ENCODE peak calls at places on chromosomes 2 and 18, in ten cellular contexts. One of them, this sample, is unnamed.

GRCh38 chr18:48940854-48941531 is 9.8 kb downstream of the SMAD7 start:
- DNase-seq in fibroblast of gingiva: no peak
- DNase-seq in A549: no peak
- DNase-seq in RWPE1: no peak
- DNase-seq in AML-193: no peak
- DNase-seq in stimulated activated CD8-positive, alpha-beta memory T cell treated with anti-CD3 and anti-CD28 coated beads, Interleukin-4, amount 100 ng/mL, for 4 hours: peak
- DNase-seq in activated gamma-delta T cell treated with anti-CD3 and anti-CD28 coated beads, Interleukin-2, amount 50 U/mL, for 16 hours: peak
- DNase-seq in OCI-LY7: no peak
- DNase-seq in Caki2: no peak
- DNase-seq in effector memory CD4-positive, alpha-beta T cell: peak
- DNase-seq in this sample: peak

GRCh38 chr2:206531996-206532543 is 88.7 kb downstream of the ADAM23 start:
- DNase-seq in activated gamma-delta T cell treated with anti-CD3 and anti-CD28 coated beads, Interleukin-2, amount 50 U/mL, for 16 hours: no peak
- DNase-seq in A549: no peak
- DNase-seq in OCI-LY7: no peak
- DNase-seq in fibroblast of gingiva: no peak
- DNase-seq in effector memory CD4-positive, alpha-beta T cell: no peak
- DNase-seq in Caki2: no peak
- DNase-seq in stimulated activated CD8-positive, alpha-beta memory T cell treated with anti-CD3 and anti-CD28 coated beads, Interleukin-4, amount 100 ng/mL, for 4 hours: no peak
- DNase-seq in RWPE1: no peak
- DNase-seq in AML-193: no peak
- DNase-seq in this sample: no peak

GRCh38 chr2:215903208-215903607 is 110.1 kb downstream of the MREG start:
- DNase-seq in OCI-LY7: no peak
- DNase-seq in AML-193: no peak
- DNase-seq in stimulated activated CD8-positive, alpha-beta memory T cell treated with anti-CD3 and anti-CD28 coated beads, Interleukin-4, amount 100 ng/mL, for 4 hours: no peak
- DNase-seq in fibroblast of gingiva: peak
- DNase-seq in Caki2: no peak
- DNase-seq in effector memory CD4-positive, alpha-beta T cell: no peak
- DNase-seq in A549: no peak
- DNase-seq in RWPE1: no peak
- DNase-seq in activated gamma-delta T cell treated with anti-CD3 and anti-CD28 coated beads, Interleukin-2, amount 50 U/mL, for 16 hours: no peak
- DNase-seq in this sample: no peak

GRCh38 chr2:32743480-32744236 is 115.8 kb downstream of the TTC27 start:
- DNase-seq in effector memory CD4-positive, alpha-beta T cell: no peak
- DNase-seq in AML-193: no peak
- DNase-seq in stimulated activated CD8-positive, alpha-beta memory T cell treated with anti-CD3 and anti-CD28 coated beads, Interleukin-4, amount 100 ng/mL, for 4 hours: no peak
- DNase-seq in Caki2: no peak
- DNase-seq in activated gamma-delta T cell treated with anti-CD3 and anti-CD28 coated beads, Interleukin-2, amount 50 U/mL, for 16 hours: no peak
- DNase-seq in A549: no peak
- DNase-seq in fibroblast of gingiva: no peak
- DNase-seq in RWPE1: no peak
- DNase-seq in OCI-LY7: no peak
- DNase-seq in this sample: no peak

GRCh38 chr2:25250331-25251031 is 82.1 kb upstream of the POMC start:
- DNase-seq in activated gamma-delta T cell treated with anti-CD3 and anti-CD28 coated beads, Interleukin-2, amount 50 U/mL, for 16 hours: no peak
- DNase-seq in fibroblast of gingiva: no peak
- DNase-seq in AML-193: no peak
- DNase-seq in stimulated activated CD8-positive, alpha-beta memory T cell treated with anti-CD3 and anti-CD28 coated beads, Interleukin-4, amount 100 ng/mL, for 4 hours: no peak
- DNase-seq in OCI-LY7: no peak
- DNase-seq in RWPE1: peak
- DNase-seq in A549: no peak
- DNase-seq in effector memory CD4-positive, alpha-beta T cell: no peak
- DNase-seq in Caki2: no peak
- DNase-seq in this sample: no peak

GRCh38 chr2:71563872-71564271 is 110.5 kb downstream of the DYSF start:
- DNase-seq in activated gamma-delta T cell treated with anti-CD3 and anti-CD28 coated beads, Interleukin-2, amount 50 U/mL, for 16 hours: no peak
- DNase-seq in fibroblast of gingiva: no peak
- DNase-seq in AML-193: no peak
- DNase-seq in stimulated activated CD8-positive, alpha-beta memory T cell treated with anti-CD3 and anti-CD28 coated beads, Interleukin-4, amount 100 ng/mL, for 4 hours: no peak
- DNase-seq in A549: no peak
- DNase-seq in Caki2: no peak
- DNase-seq in RWPE1: no peak
- DNase-seq in OCI-LY7: no peak
- DNase-seq in effector memory CD4-positive, alpha-beta T cell: no peak
- DNase-seq in this sample: no peak

GRCh38 chr18:55228191-55228590 is 268.9 kb upstream of the CCDC68 start:
- DNase-seq in Caki2: no peak
- DNase-seq in A549: peak
- DNase-seq in effector memory CD4-positive, alpha-beta T cell: no peak
- DNase-seq in OCI-LY7: no peak
- DNase-seq in stimulated activated CD8-positive, alpha-beta memory T cell treated with anti-CD3 and anti-CD28 coated beads, Interleukin-4, amount 100 ng/mL, for 4 hours: no peak
- DNase-seq in RWPE1: no peak
- DNase-seq in fibroblast of gingiva: peak
- DNase-seq in activated gamma-delta T cell treated with anti-CD3 and anti-CD28 coated beads, Interleukin-2, amount 50 U/mL, for 16 hours: no peak
- DNase-seq in AML-193: no peak
- DNase-seq in this sample: no peak

GRCh38 chr18:77329651-77330050 is 80.0 kb downstream of the GALR1 start:
- DNase-seq in stimulated activated CD8-positive, alpha-beta memory T cell treated with anti-CD3 and anti-CD28 coated beads, Interleukin-4, amount 100 ng/mL, for 4 hours: no peak
- DNase-seq in activated gamma-delta T cell treated with anti-CD3 and anti-CD28 coated beads, Interleukin-2, amount 50 U/mL, for 16 hours: no peak
- DNase-seq in Caki2: no peak
- DNase-seq in effector memory CD4-positive, alpha-beta T cell: no peak
- DNase-seq in AML-193: no peak
- DNase-seq in fibroblast of gingiva: no peak
- DNase-seq in A549: no peak
- DNase-seq in OCI-LY7: no peak
- DNase-seq in RWPE1: no peak
- DNase-seq in this sample: no peak

GRCh38 chr2:187509667-187510417 is 44.4 kb downstream of the TFPI start:
- DNase-seq in RWPE1: no peak
- DNase-seq in OCI-LY7: no peak
- DNase-seq in A549: no peak
- DNase-seq in activated gamma-delta T cell treated with anti-CD3 and anti-CD28 coated beads, Interleukin-2, amount 50 U/mL, for 16 hours: no peak
- DNase-seq in AML-193: no peak
- DNase-seq in fibroblast of gingiva: no peak
- DNase-seq in effector memory CD4-positive, alpha-beta T cell: no peak
- DNase-seq in Caki2: no peak
- DNase-seq in stimulated activated CD8-positive, alpha-beta memory T cell treated with anti-CD3 and anti-CD28 coated beads, Interleukin-4, amount 100 ng/mL, for 4 hours: no peak
- DNase-seq in this sample: no peak

GRCh38 chr18:45106331-45106774 is 425.7 kb downstream of the SETBP1 start:
- DNase-seq in stimulated activated CD8-positive, alpha-beta memory T cell treated with anti-CD3 and anti-CD28 coated beads, Interleukin-4, amount 100 ng/mL, for 4 hours: no peak
- DNase-seq in RWPE1: no peak
- DNase-seq in Caki2: no peak
- DNase-seq in effector memory CD4-positive, alpha-beta T cell: no peak
- DNase-seq in OCI-LY7: peak
- DNase-seq in A549: no peak
- DNase-seq in activated gamma-delta T cell treated with anti-CD3 and anti-CD28 coated beads, Interleukin-2, amount 50 U/mL, for 16 hours: no peak
- DNase-seq in fibroblast of gingiva: peak
- DNase-seq in AML-193: peak
- DNase-seq in this sample: no peak

GRCh38 chr2:215188078-215188477 is 49.7 kb upstream of the ABCA12 start:
- DNase-seq in OCI-LY7: no peak
- DNase-seq in Caki2: no peak
- DNase-seq in stimulated activated CD8-positive, alpha-beta memory T cell treated with anti-CD3 and anti-CD28 coated beads, Interleukin-4, amount 100 ng/mL, for 4 hours: no peak
- DNase-seq in AML-193: no peak
- DNase-seq in effector memory CD4-positive, alpha-beta T cell: no peak
- DNase-seq in fibroblast of gingiva: no peak
- DNase-seq in A549: no peak
- DNase-seq in activated gamma-delta T cell treated with anti-CD3 and anti-CD28 coated beads, Interleukin-2, amount 50 U/mL, for 16 hours: no peak
- DNase-seq in RWPE1: no peak
- DNase-seq in this sample: no peak

GRCh38 chr2:22124003-22124402 is 1000.2 kb downstream of the TDRD15 start:
- DNase-seq in effector memory CD4-positive, alpha-beta T cell: no peak
- DNase-seq in AML-193: no peak
- DNase-seq in fibroblast of gingiva: no peak
- DNase-seq in A549: peak
- DNase-seq in OCI-LY7: no peak
- DNase-seq in RWPE1: no peak
- DNase-seq in Caki2: no peak
- DNase-seq in activated gamma-delta T cell treated with anti-CD3 and anti-CD28 coated beads, Interleukin-2, amount 50 U/mL, for 16 hours: no peak
- DNase-seq in stimulated activated CD8-positive, alpha-beta memory T cell treated with anti-CD3 and anti-CD28 coated beads, Interleukin-4, amount 100 ng/mL, for 4 hours: no peak
- DNase-seq in this sample: no peak

GRCh38 chr2:67566958-67567635 is 170.0 kb downstream of the ETAA1 start:
- DNase-seq in RWPE1: no peak
- DNase-seq in Caki2: no peak
- DNase-seq in AML-193: no peak
- DNase-seq in OCI-LY7: no peak
- DNase-seq in effector memory CD4-positive, alpha-beta T cell: no peak
- DNase-seq in A549: no peak
- DNase-seq in activated gamma-delta T cell treated with anti-CD3 and anti-CD28 coated beads, Interleukin-2, amount 50 U/mL, for 16 hours: no peak
- DNase-seq in stimulated activated CD8-positive, alpha-beta memory T cell treated with anti-CD3 and anti-CD28 coated beads, Interleukin-4, amount 100 ng/mL, for 4 hours: no peak
- DNase-seq in fibroblast of gingiva: no peak
- DNase-seq in this sample: no peak

GRCh38 chr2:221896505-221897151 is 324.5 kb upstream of the EPHA4 start:
- DNase-seq in stimulated activated CD8-positive, alpha-beta memory T cell treated with anti-CD3 and anti-CD28 coated beads, Interleukin-4, amount 100 ng/mL, for 4 hours: no peak
- DNase-seq in RWPE1: peak
- DNase-seq in AML-193: no peak
- DNase-seq in OCI-LY7: no peak
- DNase-seq in activated gamma-delta T cell treated with anti-CD3 and anti-CD28 coated beads, Interleukin-2, amount 50 U/mL, for 16 hours: no peak
- DNase-seq in fibroblast of gingiva: peak
- DNase-seq in effector memory CD4-positive, alpha-beta T cell: no peak
- DNase-seq in A549: no peak
- DNase-seq in Caki2: no peak
- DNase-seq in this sample: no peak

GRCh38 chr2:64594563-64594989 is 59.1 kb downstream of the SERTAD2 start:
- DNase-seq in activated gamma-delta T cell treated with anti-CD3 and anti-CD28 coated beads, Interleukin-2, amount 50 U/mL, for 16 hours: no peak
- DNase-seq in RWPE1: no peak
- DNase-seq in OCI-LY7: no peak
- DNase-seq in effector memory CD4-positive, alpha-beta T cell: no peak
- DNase-seq in stimulated activated CD8-positive, alpha-beta memory T cell treated with anti-CD3 and anti-CD28 coated beads, Interleukin-4, amount 100 ng/mL, for 4 hours: no peak
- DNase-seq in fibroblast of gingiva: no peak
- DNase-seq in AML-193: no peak
- DNase-seq in Caki2: peak
- DNase-seq in A549: no peak
- DNase-seq in this sample: no peak

GRCh38 chr18:45151645-45152044 is 463.6 kb upstream of the SLC14A2 start:
- DNase-seq in AML-193: no peak
- DNase-seq in stimulated activated CD8-positive, alpha-beta memory T cell treated with anti-CD3 and anti-CD28 coated beads, Interleukin-4, amount 100 ng/mL, for 4 hours: no peak
- DNase-seq in A549: no peak
- DNase-seq in RWPE1: no peak
- DNase-seq in activated gamma-delta T cell treated with anti-CD3 and anti-CD28 coated beads, Interleukin-2, amount 50 U/mL, for 16 hours: no peak
- DNase-seq in fibroblast of gingiva: no peak
- DNase-seq in OCI-LY7: no peak
- DNase-seq in Caki2: no peak
- DNase-seq in effector memory CD4-positive, alpha-beta T cell: no peak
- DNase-seq in this sample: no peak

GRCh38 chr2:214706986-214707385 is 102.5 kb downstream of the BARD1 start:
- DNase-seq in A549: no peak
- DNase-seq in OCI-LY7: no peak
- DNase-seq in RWPE1: no peak
- DNase-seq in AML-193: no peak
- DNase-seq in fibroblast of gingiva: no peak
- DNase-seq in activated gamma-delta T cell treated with anti-CD3 and anti-CD28 coated beads, Interleukin-2, amount 50 U/mL, for 16 hours: no peak
- DNase-seq in stimulated activated CD8-positive, alpha-beta memory T cell treated with anti-CD3 and anti-CD28 coated beads, Interleukin-4, amount 100 ng/mL, for 4 hours: no peak
- DNase-seq in effector memory CD4-positive, alpha-beta T cell: no peak
- DNase-seq in Caki2: no peak
- DNase-seq in this sample: no peak

GRCh38 chr18:24176727-24177416 is 38.0 kb downstream of the CABYR start:
- DNase-seq in fibroblast of gingiva: peak
- DNase-seq in effector memory CD4-positive, alpha-beta T cell: no peak
- DNase-seq in stimulated activated CD8-positive, alpha-beta memory T cell treated with anti-CD3 and anti-CD28 coated beads, Interleukin-4, amount 100 ng/mL, for 4 hours: no peak
- DNase-seq in RWPE1: peak
- DNase-seq in A549: peak
- DNase-seq in activated gamma-delta T cell treated with anti-CD3 and anti-CD28 coated beads, Interleukin-2, amount 50 U/mL, for 16 hours: no peak
- DNase-seq in AML-193: peak
- DNase-seq in OCI-LY7: peak
- DNase-seq in Caki2: peak
- DNase-seq in this sample: no peak

GRCh38 chr2:100278986-100279385 is 43.3 kb downstream of the LONRF2 start:
- DNase-seq in RWPE1: no peak
- DNase-seq in stimulated activated CD8-positive, alpha-beta memory T cell treated with anti-CD3 and anti-CD28 coated beads, Interleukin-4, amount 100 ng/mL, for 4 hours: no peak
- DNase-seq in activated gamma-delta T cell treated with anti-CD3 and anti-CD28 coated beads, Interleukin-2, amount 50 U/mL, for 16 hours: no peak
- DNase-seq in OCI-LY7: no peak
- DNase-seq in fibroblast of gingiva: no peak
- DNase-seq in A549: no peak
- DNase-seq in Caki2: no peak
- DNase-seq in AML-193: no peak
- DNase-seq in effector memory CD4-positive, alpha-beta T cell: no peak
- DNase-seq in this sample: no peak

GRCh38 chr18:33761363-33761762 is 183.3 kb downstream of the ASXL3 start:
- DNase-seq in activated gamma-delta T cell treated with anti-CD3 and anti-CD28 coated beads, Interleukin-2, amount 50 U/mL, for 16 hours: no peak
- DNase-seq in AML-193: peak
- DNase-seq in fibroblast of gingiva: peak
- DNase-seq in Caki2: peak
- DNase-seq in stimulated activated CD8-positive, alpha-beta memory T cell treated with anti-CD3 and anti-CD28 coated beads, Interleukin-4, amount 100 ng/mL, for 4 hours: no peak
- DNase-seq in effector memory CD4-positive, alpha-beta T cell: no peak
- DNase-seq in OCI-LY7: peak
- DNase-seq in A549: peak
- DNase-seq in RWPE1: peak
- DNase-seq in this sample: no peak